ENCODE peak calls at places on chromosomes 5 and 9, in five cellular contexts. O, B, G, N and A are unnamed samples.

GRCh38 chr5:68287976-68288755 is 72.6 kb downstream of the PIK3R1 start:
- DNase-seq in G (no peak), O (peak; percentile 87), N (peak; percentile 72), B (peak; percentile 48), A (peak; percentile 37)

GRCh38 chr5:131814990-131815389 is 18.2 kb upstream of the FNIP1 start:
- DNase-seq in O (peak; percentile 93), G (peak; percentile 53), N (peak; percentile 75), B (no peak), A (peak; percentile 91)

GRCh38 chr9:116978155-116978554 is 291.1 kb downstream of the TRIM32 start:
- DNase-seq in O (no peak), G (no peak), N (no peak), B (no peak), A (no peak)

GRCh38 chr5:68883441-68883840 is 210.4 kb upstream of the SLC30A5 start:
- DNase-seq in B (no peak), N (no peak), O (peak; percentile 12), G (no peak), A (no peak)

GRCh38 chr5:180172447-180173197 is 36.4 kb downstream of the RASGEF1C start:
- DNase-seq in N (no peak), G (no peak), B (no peak), O (no peak), A (no peak)

GRCh38 chr9:14654932-14655331 is 38.3 kb downstream of the ZDHHC21 start:
- DNase-seq in B (no peak), G (no peak), N (peak; percentile 12), O (peak; percentile 16), A (peak; percentile 7)

GRCh38 chr5:5437227-5438172 is 15.0 kb downstream of the ICE1 start:
- DNase-seq in N (no peak), O (no peak), B (no peak), G (no peak), A (no peak)

GRCh38 chr5:104111622-104112021 is 549.0 kb upstream of the NUDT12 start:
- DNase-seq in G (no peak), N (no peak), O (no peak), B (no peak), A (no peak)

GRCh38 chr9:128863647-128864046 is 18.1 kb downstream of the KYAT1 start:
- DNase-seq in G (peak; percentile 84), B (peak; percentile 65), O (peak; percentile 91), N (peak; percentile 62), A (peak; percentile 36)

GRCh38 chr5:141705503-141705902 is 23.5 kb upstream of the ARAP3 start:
- DNase-seq in G (no peak), N (no peak), B (no peak), O (no peak), A (no peak)

GRCh38 chr5:1246711-1247431 is 21.7 kb downstream of the SLC6A18 start:
- DNase-seq in G (peak; percentile 18), O (peak; percentile 77), B (peak; percentile 81), N (peak; percentile 5), A (no peak)

GRCh38 chr5:95759634-95760033 is 28.5 kb downstream of the RHOBTB3 start:
- DNase-seq in G (no peak), O (no peak), B (no peak), N (peak; percentile 83), A (peak; percentile 64)

GRCh38 chr5:136108131-136108739 is 24.4 kb upstream of the SMAD5 start:
- DNase-seq in N (no peak), B (no peak), G (no peak), O (no peak), A (no peak)

GRCh38 chr5:136115183-136115865 is 17.3 kb upstream of the SMAD5 start:
- DNase-seq in N (no peak), G (no peak), O (no peak), B (no peak), A (no peak)

GRCh38 chr5:136114406-136115132 is 18.1 kb upstream of the SMAD5 start:
- DNase-seq in B (no peak), O (no peak), N (no peak), G (no peak), A (no peak)

GRCh38 chr5:136109453-136109852 is 23.2 kb upstream of the SMAD5 start:
- DNase-seq in O (no peak), N (no peak), G (peak; percentile 17), B (no peak), A (no peak)

DNA sequence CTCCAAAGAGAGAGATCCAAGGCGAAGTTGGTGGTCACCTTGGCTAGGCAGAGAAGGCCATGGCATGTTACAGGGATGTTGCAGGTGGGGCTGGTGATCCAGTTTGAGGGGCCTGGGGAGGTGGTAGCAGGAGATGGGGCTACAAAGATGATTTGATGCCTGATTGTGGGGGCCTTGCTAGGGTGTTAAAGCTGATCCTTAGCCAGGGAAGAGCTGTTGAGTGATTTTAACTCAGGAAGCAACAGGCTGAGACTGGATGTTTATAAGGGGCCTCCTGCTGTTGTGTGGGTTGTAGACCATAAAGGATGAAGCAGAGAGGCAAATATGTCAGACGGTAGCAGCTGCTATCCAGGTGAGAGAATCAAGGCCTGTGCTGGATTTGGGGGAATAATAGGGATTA is 19.0 kb upstream of the SMAD5 start:
- DNase-seq in N (no peak), B (no peak), O (no peak), G (no peak), A (no peak)
- H4K8ac ChIP-seq in N (no peak overlapping the region), B (no peak overlapping the region), O (no peak overlapping the region), G (no peak overlapping the region), A (no peak overlapping the region)

GRCh38 chr5:177096162-177097015 is 9.7 kb downstream of the FGFR4 start:
- DNase-seq in G (peak; percentile 78), O (no peak), B (no peak), N (no peak), A (no peak)

GRCh38 chr5:177093803-177094202 is 7.1 kb downstream of the FGFR4 start:
- DNase-seq in B (no peak), G (no peak), O (no peak), N (no peak), A (no peak)

GRCh38 chr5:177095088-177095669 is 8.5 kb downstream of the FGFR4 start:
- DNase-seq in O (no peak), N (no peak), B (no peak), G (no peak), A (no peak)

GRCh38 chr5:177093082-177093712 is 6.5 kb downstream of the FGFR4 start:
- DNase-seq in G (no peak), O (no peak), N (no peak), B (no peak), A (no peak)

DNA sequence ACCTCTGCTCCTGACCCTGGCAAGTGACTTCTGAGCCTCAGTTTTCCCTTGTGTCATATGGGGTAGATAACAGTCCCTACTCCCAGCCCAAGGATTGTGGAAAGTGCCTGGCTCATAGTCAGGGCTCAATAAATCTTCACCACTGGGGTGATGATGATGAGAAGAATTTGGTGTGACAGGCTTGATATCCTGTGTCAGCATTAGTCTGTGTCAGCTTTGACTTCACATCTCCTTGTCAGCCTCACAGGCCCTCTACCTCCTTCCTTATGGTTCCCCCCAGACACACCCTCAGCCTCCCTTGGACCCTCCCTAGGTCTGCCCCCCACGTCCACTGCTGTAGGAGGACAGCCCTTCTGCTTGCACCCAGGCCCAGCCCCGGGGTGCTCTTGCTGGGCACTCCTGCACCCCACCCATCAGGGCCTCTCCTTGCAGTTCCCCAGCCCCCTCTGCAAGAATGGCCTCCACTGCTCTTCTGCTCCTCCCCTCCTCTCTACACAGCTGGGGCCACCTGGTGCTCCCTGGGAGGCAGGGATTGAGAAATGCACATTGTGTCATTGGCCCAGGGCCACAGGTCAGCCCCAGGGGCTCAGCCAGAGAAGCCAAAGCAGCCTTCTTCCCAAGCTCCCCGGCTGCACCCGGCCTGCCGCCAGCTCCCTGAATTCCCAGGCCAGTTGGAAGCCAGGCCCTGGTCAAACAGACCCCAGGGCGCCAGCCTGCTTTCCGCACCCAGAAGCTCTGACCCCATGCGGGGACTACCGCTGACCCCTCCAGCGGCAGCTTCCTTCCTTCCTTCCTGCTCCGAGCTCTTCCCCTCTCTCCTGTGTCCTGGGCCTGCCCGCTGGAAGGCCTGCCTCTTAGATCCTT is 7.7 kb downstream of the FGFR4 start:
- DNase-seq in G (peak; percentile 43), N (peak; percentile 92), O (no peak), B (no peak), A (peak; percentile 84)
- H4K8ac ChIP-seq in G (no peak overlapping the region), N (no peak overlapping the region), O (no peak overlapping the region), B (no peak overlapping the region), A (peak overlapping the region; percentile 59)

GRCh38 chr9:6904366-6904765 is 146.6 kb downstream of the KDM4C start:
- DNase-seq in O (no peak), N (no peak), B (no peak), G (no peak), A (no peak)
- H4K8ac ChIP-seq in O (no peak overlapping the region), N (no peak overlapping the region), B (no peak overlapping the region), G (no peak overlapping the region), A (no peak overlapping the region)

GRCh38 chr5:71810023-71810422 is 90.9 kb downstream of the CARTPT start:
- DNase-seq in B (no peak), O (peak; percentile 47), G (no peak), N (no peak), A (no peak)
- H4K8ac ChIP-seq in B (no peak overlapping the region), O (no peak overlapping the region), G (no peak overlapping the region), N (peak overlapping the region; percentile 7), A (no peak overlapping the region)

DNA sequence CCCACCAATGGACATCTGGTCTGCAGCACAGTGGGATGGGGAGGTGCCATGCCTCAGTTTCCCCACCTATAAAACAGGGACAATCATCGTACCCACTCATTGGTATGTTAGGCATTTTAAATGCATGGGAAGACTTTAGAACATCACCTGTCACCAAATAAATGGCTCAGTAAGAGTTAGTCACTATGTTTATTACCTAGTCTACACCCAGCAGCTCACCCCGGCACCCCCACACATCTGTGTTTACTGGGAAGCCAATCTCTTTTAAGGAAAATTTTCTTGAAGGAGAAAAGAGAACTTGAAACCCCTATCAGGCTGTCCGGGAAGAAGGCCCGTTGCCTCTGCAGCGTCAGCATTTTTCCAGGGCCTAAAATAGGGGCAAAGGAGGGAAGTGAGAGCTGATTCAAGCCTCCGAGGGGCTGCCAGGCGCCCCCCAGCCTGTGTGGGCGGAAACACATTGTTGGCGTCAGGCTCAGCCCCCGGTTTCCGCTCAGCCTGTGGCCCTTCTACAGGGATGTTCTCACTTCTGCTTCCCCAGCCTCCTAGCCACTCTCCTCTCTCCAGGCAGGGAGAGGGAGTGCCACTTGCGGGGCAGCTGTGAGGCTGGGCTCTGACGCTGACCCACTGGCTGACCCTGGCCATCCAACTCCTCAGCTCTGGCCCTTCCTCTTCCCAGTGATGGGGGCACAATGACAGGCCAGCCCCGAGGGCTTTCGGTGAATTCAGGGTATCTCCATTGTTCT is 4.6 kb downstream of the CSF1R start:
- DNase-seq in G (peak; percentile 7), N (no peak), B (no peak), O (no peak), A (peak; percentile 26)
- H4K8ac ChIP-seq in G (no peak overlapping the region), N (no peak overlapping the region), B (peak overlapping the region; percentile 89), O (no peak overlapping the region), A (no peak overlapping the region)